ENCODE peak calls at places on chromosomes 13 and 19, in seven cellular contexts. E is epithelial cell of esophagus; S is putamen; N is stimulated activated CD8-positive, alpha-beta memory T cell treated with anti-CD3 and anti-CD28 coated beads, Interleukin-15, amount 100 ng/mL, for 24 hours; P is cardiac muscle cell; J is fibroblast of the conjunctiva; V is psoas muscle. R is an unnamed sample.

GRCh38 chr13:30422056-30422914 is at the start of gene UBE2L5:
- DNase-seq in V (peak; percentile 83), N (peak; percentile 38), S (peak; percentile 73), P (peak; percentile 84), E (peak; percentile 85), J (peak; percentile 59), R (peak; percentile 84)

GRCh38 chr19:58395220-58395978 is at the start of gene RNF225:
- DNase-seq in J (no peak), N (no peak), S (no peak), V (no peak), P (no peak), E (peak; percentile 94), R (peak; percentile 79)

GRCh38 chr19:40539070-40539469 is 37.6 kb upstream of the SHKBP1 start:
- DNase-seq in J (no peak), S (peak; percentile 13), V (no peak), N (no peak), P (no peak), E (peak; percentile 24), R (no peak)

GRCh38 chr13:76677047-76677446 is 209.2 kb downstream of the KCTD12 start:
- DNase-seq in V (peak; percentile 25), P (peak; percentile 85), S (no peak), N (no peak), E (no peak), J (peak; percentile 40), R (no peak)

GRCh38 chr19:45645631-45646344 is 6.6 kb upstream of the EML2 start:
- DNase-seq in N (peak; percentile 43), S (peak; percentile 98), P (peak; percentile 98), V (peak; percentile 62), J (peak; percentile 66), E (peak; percentile 67), R (peak; percentile 87)

GRCh38 chr19:50968709-50969412 is 530 bp downstream of the KLK6 start:
- DNase-seq in J (no peak), E (no peak), P (peak; percentile 21), N (no peak), V (no peak), S (peak; percentile 11), R (no peak)

GRCh38 chr13:111940892-111941291 is 126.1 kb upstream of the SOX1 start:
- DNase-seq in N (no peak), J (no peak), S (no peak), P (no peak), V (no peak), E (no peak), R (no peak)

GRCh38 chr13:46846736-46847135 is 49.8 kb upstream of the ESD start:
- DNase-seq in V (no peak), E (no peak), P (no peak), S (no peak), N (no peak), J (no peak), R (no peak)

GRCh38 chr19:23481043-23481442 is 85.8 kb upstream of the ZNF91 start:
- DNase-seq in S (no peak), J (no peak), V (no peak), P (no peak), E (peak; percentile 73), N (no peak), R (no peak)

GRCh38 chr19:27735314-27735713 is 1477.6 kb downstream of the UQCRFS1 start:
- DNase-seq in P (no peak), J (no peak), N (no peak), S (no peak), E (no peak), V (no peak), R (no peak)

GRCh38 chr13:31105020-31105800 is 56.5 kb downstream of the HSPH1 start:
- DNase-seq in E (no peak), S (no peak), V (no peak), P (peak; percentile 54), N (no peak), J (no peak), R (no peak)

GRCh38 chr19:11453468-11454341 is 18.3 kb downstream of the PRKCSH start:
- DNase-seq in N (no peak), V (no peak), J (no peak), E (no peak), S (no peak), P (no peak), R (no peak)

GRCh38 chr13:21608961-21609360 is 5.0 kb upstream of the MICU2 start:
- DNase-seq in S (no peak), V (no peak), J (no peak), E (peak; percentile 25), N (no peak), P (no peak), R (no peak)

GRCh38 chr19:47776568-47776967 is 1.9 kb upstream of the SELENOW start:
- DNase-seq in V (no peak), N (no peak), J (no peak), P (no peak), E (peak; percentile 98), S (no peak), R (no peak)

GRCh38 chr13:106466691-106467405 is 68.6 kb downstream of the EFNB2 start:
- DNase-seq in N (no peak), P (no peak), J (no peak), S (no peak), E (peak; percentile 42), V (no peak), R (no peak)

GRCh38 chr19:48489608-48490216 is 20.5 kb downstream of the CYTH2 start:
- DNase-seq in V (peak; percentile 76), S (no peak), N (no peak), P (peak; percentile 65), E (peak; percentile 75), J (no peak), R (peak; percentile 95)

R was measured in activated CD8-positive, alpha-beta memory T cell treated with anti-CD3 and anti-CD28 coated beads, Interleukin-2, amount 50 U/mL, for 48 hours.